ENCODE peak calls at places on chromosomes 7 and 10, in seven cellular contexts. G, T, C, Q, B, X and V are unnamed samples.

GRCh38 chr10:25113231-25114035 is 61.4 kb upstream of the GPR158 start:
- DNase-seq in G (peak; percentile 19), T (no peak), C (peak; percentile 61), Q (peak; percentile 71), B (peak; percentile 45), X (peak; percentile 46), V (no peak)

GRCh38 chr7:14332155-14332554 is 342.7 kb upstream of the ETV1 start:
- DNase-seq in G (no peak), T (no peak), C (no peak), Q (peak; percentile 5), B (no peak), X (no peak), V (no peak)

GRCh38 chr10:70589762-70590662 is 12.5 kb downstream of the PRF1 start:
- DNase-seq in G (no peak), T (no peak), C (no peak), Q (peak; percentile 98), B (no peak), X (no peak), V (no peak)

GRCh38 chr10:97858001-97858439 is 8.4 kb downstream of the GOLGA7B start:
- DNase-seq in G (no peak), T (no peak), C (no peak), Q (no peak), B (no peak), X (no peak), V (no peak)

GRCh38 chr10:101597036-101597435 is 8.9 kb downstream of the DPCD start:
- DNase-seq in G (no peak), T (no peak), C (no peak), Q (no peak), B (no peak), X (no peak), V (no peak)

GRCh38 chr10:44042075-44042770 is 342.7 kb downstream of the CXCL12 start:
- DNase-seq in G (no peak), T (no peak), C (no peak), Q (no peak), B (no peak), X (no peak), V (no peak)

GRCh38 chr7:66741-67140 is 125.6 kb upstream of the FAM20C start:
- DNase-seq in G (no peak), T (no peak), C (no peak), Q (no peak), B (no peak), X (no peak), V (no peak)

GRCh38 chr7:111682576-111683372 is 120.5 kb upstream of the IMMP2L start:
- DNase-seq in G (no peak), T (no peak), C (peak; percentile 13), Q (no peak), B (no peak), X (no peak), V (no peak)

GRCh38 chr10:66284621-66285020 is 641.2 kb upstream of the LRRTM3 start:
- DNase-seq in G (no peak), T (no peak), C (no peak), Q (no peak), B (no peak), X (no peak), V (no peak)

GRCh38 chr10:78259394-78259793 is 225.7 kb downstream of the RPS24 start:
- DNase-seq in G (no peak), T (no peak), C (no peak), Q (no peak), B (no peak), X (no peak), V (no peak)

GRCh38 chr7:23396222-23396621 is 74.1 kb downstream of the IGF2BP3 start:
- DNase-seq in G (no peak), T (no peak), C (no peak), Q (peak; percentile 88), B (no peak), X (no peak), V (no peak)

GRCh38 chr7:959271-959670 is 4.8 kb upstream of the ADAP1 start:
- DNase-seq in G (no peak), T (no peak), C (peak; percentile 42), Q (no peak), B (no peak), X (no peak), V (no peak)

GRCh38 chr10:73867126-73867807 is 7.1 kb downstream of the CAMK2G start:
- DNase-seq in G (no peak), T (no peak), C (no peak), Q (no peak), B (no peak), X (peak; percentile 34), V (no peak)
- TF ChIP-seq CTCF in G (no peak), T (no peak), C (no peak), Q (no peak), B (no peak), X (no peak), V (no peak)

DNA sequence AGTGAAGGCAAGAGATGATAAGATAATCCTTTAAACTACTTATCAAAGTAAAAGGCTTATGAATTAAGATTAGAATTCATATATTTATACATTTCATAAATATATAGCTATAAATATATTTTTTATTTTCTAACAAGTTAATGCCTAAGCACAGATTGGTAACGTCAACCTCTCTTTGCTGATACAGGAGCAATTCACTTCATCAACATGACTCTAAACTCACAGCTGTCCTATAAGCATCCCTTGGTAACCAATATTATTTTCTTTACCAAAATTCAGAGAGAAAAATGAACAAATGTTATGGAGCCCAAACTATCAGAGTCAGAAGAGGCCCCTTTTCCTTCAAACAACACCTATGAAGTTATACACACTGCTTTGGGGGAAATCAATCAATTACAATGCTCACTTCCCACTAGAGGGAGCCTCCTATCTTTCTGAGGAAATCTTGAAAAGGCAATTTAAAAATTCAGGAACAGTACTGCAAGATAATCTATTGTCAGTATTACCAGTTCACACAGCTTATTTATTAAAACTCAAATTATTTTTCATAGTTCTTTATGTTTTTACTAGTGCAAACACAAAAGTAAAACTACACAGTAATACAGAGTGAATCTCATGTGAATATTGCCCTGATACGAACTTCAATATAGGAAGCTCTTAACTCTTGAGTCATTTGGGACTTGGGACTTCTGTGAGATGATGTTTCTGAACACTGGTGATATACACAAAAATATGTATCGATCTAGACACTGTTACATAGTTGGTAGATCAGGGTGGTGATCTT is 51.0 kb upstream of the NOBOX start:
- DNase-seq in G (no peak), T (no peak), C (peak; percentile 11), Q (peak; percentile 6), B (peak; percentile 5), X (no peak), V (no peak)
- TF ChIP-seq CTCF in G (peak; percentile 23), T (peak; percentile 22), C (peak; percentile 52), Q (peak; percentile 9), B (no peak), X (no peak), V (no peak)

DNA sequence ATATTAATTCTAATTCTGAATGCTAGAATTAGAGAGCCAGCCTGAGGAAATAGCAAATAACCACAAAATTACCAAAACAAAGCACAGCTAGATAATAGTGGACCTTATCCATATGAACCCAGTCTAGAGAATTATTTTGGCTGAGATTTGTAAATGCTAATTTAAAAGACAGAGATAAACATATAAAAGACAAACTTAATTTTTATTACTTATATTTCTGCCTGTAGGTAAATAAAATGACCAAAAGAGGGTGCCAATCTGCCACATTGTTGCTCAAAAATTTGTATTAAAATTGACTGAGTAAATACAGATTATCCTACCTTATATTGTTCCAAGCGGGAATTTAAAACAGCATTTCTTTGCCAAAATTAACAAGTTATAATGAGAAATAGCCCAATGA is 20.2 kb downstream of the RTKN2 start:
- DNase-seq in G (no peak), T (no peak), C (no peak), Q (peak; percentile 56), B (no peak), X (no peak), V (no peak)
- TF ChIP-seq CTCF in G (no peak), T (peak; percentile 4), C (peak; percentile 70), Q (no peak), B (peak; percentile 52), X (no peak), V (no peak)

GRCh38 chr10:69403066-69403465 is 13.7 kb downstream of the TACR2 start:
- DNase-seq in G (no peak), T (no peak), C (no peak), Q (no peak), B (no peak), X (no peak), V (no peak)
- TF ChIP-seq CTCF in G (no peak), T (no peak), C (no peak), Q (no peak), B (no peak), X (no peak), V (no peak)

DNA sequence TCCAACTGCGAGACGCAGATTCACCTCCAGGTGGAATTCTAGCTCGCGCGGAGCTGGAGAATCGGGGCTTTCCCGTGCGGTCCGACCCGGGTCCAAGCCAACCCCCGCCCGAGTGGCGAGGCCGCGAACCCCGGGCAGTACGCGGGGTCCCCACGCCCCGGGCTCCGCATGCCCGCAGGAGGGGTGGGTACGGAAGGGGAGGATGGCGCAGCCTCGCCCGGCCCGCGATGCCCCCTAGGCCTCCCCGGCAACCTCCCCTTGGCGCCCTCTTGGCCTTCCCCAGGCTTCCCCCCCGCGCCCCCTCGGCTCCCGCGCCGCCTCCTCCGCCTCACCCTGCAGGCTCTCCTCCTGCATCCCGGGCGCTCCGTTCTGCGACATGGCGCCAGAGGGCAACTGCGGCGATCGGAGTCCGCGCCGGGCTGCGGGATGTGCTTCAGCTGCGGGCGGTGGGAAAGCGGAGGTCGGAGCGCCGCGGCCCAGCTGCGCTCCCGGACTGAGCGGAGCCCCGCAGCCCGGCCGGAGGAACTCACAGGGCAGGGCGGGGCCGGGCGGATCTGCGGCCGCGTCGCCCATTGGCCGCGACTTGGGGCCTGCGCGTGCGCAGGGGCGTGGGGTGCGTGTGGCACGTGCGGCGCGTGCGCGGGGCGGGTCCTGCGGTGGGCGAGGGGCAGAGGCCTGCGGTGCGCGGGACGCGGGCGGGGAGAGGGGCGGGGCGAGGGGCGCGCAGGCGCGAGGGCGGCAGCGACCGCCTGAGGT is at the start of gene BNIP3:
- DNase-seq in G (peak; percentile 66), T (peak; percentile 75), C (peak; percentile 100), Q (peak; percentile 94), B (peak; percentile 95), X (peak; percentile 96), V (peak; percentile 98)
- TF ChIP-seq CTCF in G (no peak), T (no peak), C (peak; percentile 1), Q (peak; percentile 5), B (no peak), X (no peak), V (no peak)

GRCh38 chr7:93823621-93824020 is 66.9 kb downstream of the TFPI2 start:
- DNase-seq in G (no peak), T (no peak), C (no peak), Q (no peak), B (no peak), X (no peak), V (no peak)

GRCh38 chr7:93830141-93830925 is 60.2 kb downstream of the TFPI2 start:
- DNase-seq in G (no peak), T (no peak), C (no peak), Q (no peak), B (no peak), X (no peak), V (no peak)

GRCh38 chr7:93828260-93828659 is 62.3 kb downstream of the TFPI2 start:
- DNase-seq in G (no peak), T (no peak), C (no peak), Q (no peak), B (no peak), X (no peak), V (no peak)
- TF ChIP-seq CTCF in G (no peak), T (no peak), C (no peak), Q (no peak), B (no peak), X (no peak), V (no peak)